ENCODE peak calls at places on chromosomes 1 and 21, in four cellular contexts. One of them, this sample, is unnamed.

GRCh38 chr1:46527474-46528296 is 23.8 kb downstream of the KNCN start:
- DNase-seq in HFF-Myc: no peak
- DNase-seq in activated T-helper 1 cell treated with Interleukin-2 at 50 U/mL for 16 hours: peak
- DNase-seq in dorsolateral prefrontal cortex: peak
- DNase-seq in this sample: peak

GRCh38 chr1:41431490-41432350 is 52.8 kb downstream of the EDN2 start:
- DNase-seq in HFF-Myc: no peak
- DNase-seq in dorsolateral prefrontal cortex: no peak
- DNase-seq in activated T-helper 1 cell treated with Interleukin-2 at 50 U/mL for 16 hours: no peak
- DNase-seq in this sample: no peak

GRCh38 chr21:45550552-45551210 is 8.4 kb upstream of the SLC19A1 start:
- DNase-seq in HFF-Myc: no peak
- DNase-seq in activated T-helper 1 cell treated with Interleukin-2 at 50 U/mL for 16 hours: no peak
- DNase-seq in dorsolateral prefrontal cortex: no peak
- DNase-seq in this sample: no peak

GRCh38 chr1:206106328-206107167 is 10.6 kb downstream of the AVPR1B start:
- DNase-seq in HFF-Myc: peak
- DNase-seq in activated T-helper 1 cell treated with Interleukin-2 at 50 U/mL for 16 hours: peak
- DNase-seq in dorsolateral prefrontal cortex: peak
- DNase-seq in this sample: peak

GRCh38 chr1:155911156-155912055 is at the start of gene RIT1:
- DNase-seq in activated T-helper 1 cell treated with Interleukin-2 at 50 U/mL for 16 hours: peak
- DNase-seq in dorsolateral prefrontal cortex: peak
- DNase-seq in HFF-Myc: no peak
- DNase-seq in this sample: peak

GRCh38 chr21:14259669-14260458 is 43.9 kb downstream of the RBM11 start:
- DNase-seq in activated T-helper 1 cell treated with Interleukin-2 at 50 U/mL for 16 hours: no peak
- DNase-seq in dorsolateral prefrontal cortex: no peak
- DNase-seq in HFF-Myc: peak
- DNase-seq in this sample: no peak

GRCh38 chr1:180912801-180913616 is at the start of gene KIAA1614:
- DNase-seq in dorsolateral prefrontal cortex: no peak
- DNase-seq in HFF-Myc: no peak
- DNase-seq in activated T-helper 1 cell treated with Interleukin-2 at 50 U/mL for 16 hours: no peak
- DNase-seq in this sample: no peak

GRCh38 chr1:91427741-91428140 is 23.1 kb upstream of the HFM1 start:
- DNase-seq in activated T-helper 1 cell treated with Interleukin-2 at 50 U/mL for 16 hours: no peak
- DNase-seq in dorsolateral prefrontal cortex: no peak
- DNase-seq in HFF-Myc: no peak
- DNase-seq in this sample: no peak

GRCh38 chr1:160251687-160252526 is 10.4 kb downstream of the DCAF8 start:
- DNase-seq in activated T-helper 1 cell treated with Interleukin-2 at 50 U/mL for 16 hours: peak
- DNase-seq in dorsolateral prefrontal cortex: peak
- DNase-seq in HFF-Myc: peak
- DNase-seq in this sample: no peak

GRCh38 chr1:111747282-111747734 is 8.1 kb upstream of the INKA2 start:
- DNase-seq in activated T-helper 1 cell treated with Interleukin-2 at 50 U/mL for 16 hours: no peak
- DNase-seq in HFF-Myc: peak
- DNase-seq in dorsolateral prefrontal cortex: no peak
- DNase-seq in this sample: no peak

GRCh38 chr1:212470059-212470458 is 37.3 kb downstream of the NENF start:
- DNase-seq in activated T-helper 1 cell treated with Interleukin-2 at 50 U/mL for 16 hours: no peak
- DNase-seq in dorsolateral prefrontal cortex: peak
- DNase-seq in HFF-Myc: peak
- DNase-seq in this sample: no peak

GRCh38 chr1:58754683-58755467 is 29.0 kb downstream of the JUN start:
- DNase-seq in HFF-Myc: no peak
- DNase-seq in dorsolateral prefrontal cortex: no peak
- DNase-seq in activated T-helper 1 cell treated with Interleukin-2 at 50 U/mL for 16 hours: no peak
- DNase-seq in this sample: no peak

GRCh38 chr21:25402134-25402957 is 204.9 kb downstream of the MRPL39 start:
- DNase-seq in dorsolateral prefrontal cortex: no peak
- DNase-seq in activated T-helper 1 cell treated with Interleukin-2 at 50 U/mL for 16 hours: no peak
- DNase-seq in HFF-Myc: no peak
- DNase-seq in this sample: no peak

GRCh38 chr1:94104127-94104684 is 16.7 kb downstream of the ABCA4 start:
- DNase-seq in dorsolateral prefrontal cortex: no peak
- DNase-seq in HFF-Myc: no peak
- DNase-seq in activated T-helper 1 cell treated with Interleukin-2 at 50 U/mL for 16 hours: no peak
- DNase-seq in this sample: no peak

GRCh38 chr1:25896266-25896665 is 10.0 kb downstream of the STMN1 start:
- DNase-seq in HFF-Myc: no peak
- DNase-seq in dorsolateral prefrontal cortex: no peak
- DNase-seq in activated T-helper 1 cell treated with Interleukin-2 at 50 U/mL for 16 hours: no peak
- DNase-seq in this sample: no peak

GRCh38 chr1:151981178-151981525 is 12.5 kb downstream of the S100A10 start:
- DNase-seq in activated T-helper 1 cell treated with Interleukin-2 at 50 U/mL for 16 hours: no peak
- DNase-seq in HFF-Myc: no peak
- DNase-seq in dorsolateral prefrontal cortex: no peak
- DNase-seq in this sample: no peak

GRCh38 chr21:39030127-39030884 is 152.9 kb downstream of the PSMG1 start:
- DNase-seq in HFF-Myc: no peak
- DNase-seq in dorsolateral prefrontal cortex: no peak
- DNase-seq in activated T-helper 1 cell treated with Interleukin-2 at 50 U/mL for 16 hours: no peak
- DNase-seq in this sample: no peak

GRCh38 chr21:26194811-26195251 is 24.3 kb upstream of the APP start:
- DNase-seq in dorsolateral prefrontal cortex: no peak
- DNase-seq in activated T-helper 1 cell treated with Interleukin-2 at 50 U/mL for 16 hours: no peak
- DNase-seq in HFF-Myc: no peak
- DNase-seq in this sample: no peak

GRCh38 chr1:36796101-36796590 is 238.2 kb downstream of the GRIK3 start:
- DNase-seq in activated T-helper 1 cell treated with Interleukin-2 at 50 U/mL for 16 hours: no peak
- DNase-seq in dorsolateral prefrontal cortex: no peak
- DNase-seq in HFF-Myc: no peak
- DNase-seq in this sample: no peak

GRCh38 chr1:56584910-56585528 is 5.7 kb upstream of the PLPP3 start:
- DNase-seq in activated T-helper 1 cell treated with Interleukin-2 at 50 U/mL for 16 hours: no peak
- DNase-seq in HFF-Myc: peak
- DNase-seq in dorsolateral prefrontal cortex: no peak
- DNase-seq in this sample: no peak

GRCh38 chr1:5660141-5660935 is 331.9 kb downstream of the NPHP4 start:
- DNase-seq in HFF-Myc: no peak
- DNase-seq in activated T-helper 1 cell treated with Interleukin-2 at 50 U/mL for 16 hours: no peak
- DNase-seq in dorsolateral prefrontal cortex: no peak
- DNase-seq in this sample: no peak

GRCh38 chr1:98706173-98706848 is 44.8 kb downstream of the SNX7 start:
- DNase-seq in HFF-Myc: no peak
- DNase-seq in activated T-helper 1 cell treated with Interleukin-2 at 50 U/mL for 16 hours: no peak
- DNase-seq in dorsolateral prefrontal cortex: no peak
- DNase-seq in this sample: no peak

GRCh38 chr1:38486115-38486514 is 373.5 kb downstream of the RRAGC start:
- DNase-seq in HFF-Myc: no peak
- DNase-seq in activated T-helper 1 cell treated with Interleukin-2 at 50 U/mL for 16 hours: no peak
- DNase-seq in dorsolateral prefrontal cortex: no peak
- DNase-seq in this sample: no peak

GRCh38 chr21:18249542-18250152 is 5.0 kb downstream of the CHODL start:
- DNase-seq in HFF-Myc: no peak
- DNase-seq in activated T-helper 1 cell treated with Interleukin-2 at 50 U/mL for 16 hours: no peak
- DNase-seq in dorsolateral prefrontal cortex: no peak
- DNase-seq in this sample: no peak

GRCh38 chr1:40925834-40926403 is 53.6 kb upstream of the CTPS1 start:
- DNase-seq in dorsolateral prefrontal cortex: no peak
- DNase-seq in HFF-Myc: no peak
- DNase-seq in activated T-helper 1 cell treated with Interleukin-2 at 50 U/mL for 16 hours: no peak
- DNase-seq in this sample: no peak

GRCh38 chr1:7228252-7228961 is 443.2 kb downstream of the CAMTA1 start:
- DNase-seq in HFF-Myc: no peak
- DNase-seq in activated T-helper 1 cell treated with Interleukin-2 at 50 U/mL for 16 hours: no peak
- DNase-seq in dorsolateral prefrontal cortex: no peak
- DNase-seq in this sample: no peak

GRCh38 chr1:162035241-162035640 is 11.6 kb upstream of the OLFML2B start:
- DNase-seq in HFF-Myc: no peak
- DNase-seq in dorsolateral prefrontal cortex: no peak
- DNase-seq in activated T-helper 1 cell treated with Interleukin-2 at 50 U/mL for 16 hours: no peak
- DNase-seq in this sample: no peak

GRCh38 chr21:44299458-44300261 is at the start of gene PFKL:
- DNase-seq in HFF-Myc: no peak
- DNase-seq in activated T-helper 1 cell treated with Interleukin-2 at 50 U/mL for 16 hours: peak
- DNase-seq in dorsolateral prefrontal cortex: peak
- DNase-seq in this sample: peak

GRCh38 chr21:42310411-42311001 is 4.7 kb downstream of the TFF3 start:
- DNase-seq in dorsolateral prefrontal cortex: no peak
- DNase-seq in HFF-Myc: no peak
- DNase-seq in activated T-helper 1 cell treated with Interleukin-2 at 50 U/mL for 16 hours: no peak
- DNase-seq in this sample: no peak

GRCh38 chr21:35940074-35940927 is 120.0 kb downstream of the SETD4 start:
- DNase-seq in HFF-Myc: no peak
- DNase-seq in activated T-helper 1 cell treated with Interleukin-2 at 50 U/mL for 16 hours: no peak
- DNase-seq in dorsolateral prefrontal cortex: peak
- DNase-seq in this sample: no peak

GRCh38 chr1:179816196-179816960 is 61.2 kb downstream of the TOR1AIP2 start:
- DNase-seq in dorsolateral prefrontal cortex: no peak
- DNase-seq in activated T-helper 1 cell treated with Interleukin-2 at 50 U/mL for 16 hours: no peak
- DNase-seq in HFF-Myc: no peak
- DNase-seq in this sample: no peak

GRCh38 chr21:29258626-29259335 is 39.9 kb upstream of the BACH1 start:
- DNase-seq in dorsolateral prefrontal cortex: no peak
- DNase-seq in activated T-helper 1 cell treated with Interleukin-2 at 50 U/mL for 16 hours: no peak
- DNase-seq in HFF-Myc: peak
- DNase-seq in this sample: no peak

This sample was measured in T-helper 2 cell.